ENCODE peak calls at places on chromosomes 5 and 9, in five cellular contexts. C is fibroblast of the aortic adventitia, P is brain microvascular endothelial cell, S is bronchial epithelial cell, B is cardiac fibroblast. J is an unnamed sample.

GRCh38 chr5:71904852-71905251 is 185.8 kb downstream of the CARTPT start:
- DNase-seq in S (peak; percentile 80), C (no peak), P (no peak), B (no peak), J (no peak)

GRCh38 chr9:98551511-98552286 is 157.0 kb downstream of the GABBR2 start:
- DNase-seq in B (peak; percentile 75), C (peak; percentile 80), P (peak; percentile 46), S (peak; percentile 63), J (no peak)

GRCh38 chr5:88829773-88830172 is 53.2 kb downstream of the MEF2C start:
- DNase-seq in B (peak; percentile 59), P (no peak), S (no peak), C (peak; percentile 41), J (no peak)

GRCh38 chr9:133379153-133380086 is 3.3 kb downstream of the STKLD1 start:
- DNase-seq in S (no peak), B (no peak), C (no peak), P (no peak), J (no peak)

GRCh38 chr5:82931110-82931509 is 146.1 kb downstream of the TMEM167A start:
- DNase-seq in P (peak; percentile 35), B (peak; percentile 64), C (peak; percentile 80), S (peak; percentile 93), J (no peak)

GRCh38 chr5:159199225-159199624 is 10.1 kb downstream of the RNF145 start:
- DNase-seq in C (no peak), B (no peak), P (no peak), S (no peak), J (no peak)

GRCh38 chr5:159097461-159098284 is 2.0 kb downstream of the EBF1 start:
- DNase-seq in B (peak; percentile 69), C (peak; percentile 71), P (peak; percentile 46), S (no peak), J (no peak)

GRCh38 chr5:100165309-100165708 is 369.9 kb upstream of the FAM174A start:
- DNase-seq in C (no peak), P (no peak), B (no peak), S (no peak), J (no peak)

GRCh38 chr9:129703667-129704355 is 38.4 kb downstream of the PRRX2 start:
- DNase-seq in S (no peak), P (no peak), C (peak; percentile 87), B (no peak), J (no peak)

GRCh38 chr9:73152953-73153352 is 1.3 kb downstream of the ANXA1 start:
- DNase-seq in C (peak; percentile 49), B (peak; percentile 63), S (peak; percentile 22), P (no peak), J (no peak)

GRCh38 chr5:140049713-140050112 is 6.6 kb upstream of the NRG2 start:
- DNase-seq in B (no peak), P (no peak), C (no peak), S (no peak), J (no peak)

GRCh38 chr5:120146787-120147186 is 317.3 kb upstream of the PRR16 start:
- DNase-seq in P (no peak), B (peak; percentile 36), S (peak; percentile 72), C (peak; percentile 40), J (no peak)

GRCh38 chr9:133009906-133010582 is 20.8 kb upstream of the GTF3C5 start:
- DNase-seq in S (no peak), P (no peak), C (no peak), B (no peak), J (no peak)

GRCh38 chr9:127519301-127520166 is 68.2 kb downstream of the LRSAM1 start:
- DNase-seq in C (peak; percentile 96), S (peak; percentile 90), B (peak; percentile 98), P (peak; percentile 98), J (peak; percentile 87)

GRCh38 chr9:17742065-17742464 is 163.2 kb downstream of the SH3GL2 start:
- DNase-seq in P (no peak), B (no peak), S (no peak), C (no peak), J (no peak)

DNA sequence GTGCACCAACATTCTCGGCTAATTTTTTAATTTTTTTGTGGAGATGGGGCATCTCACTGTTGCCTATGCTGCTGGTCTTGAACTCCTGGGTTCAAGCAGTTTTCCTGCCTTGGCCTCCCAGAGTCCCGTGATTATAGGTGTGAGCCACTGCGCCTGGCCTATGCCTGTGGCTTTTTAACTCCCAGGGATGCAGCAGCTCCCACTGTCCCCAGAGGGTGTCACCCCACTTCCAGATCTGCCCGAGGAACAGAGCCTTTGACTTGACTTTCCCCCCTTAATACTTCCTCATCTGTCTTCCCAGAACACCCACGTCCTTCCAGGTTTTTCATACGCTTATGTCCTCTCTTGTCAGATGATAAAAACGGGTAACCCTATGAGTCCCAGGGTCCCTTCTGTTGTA is 7.6 kb upstream of the PRRC2B start:
- DNase-seq in C (no peak), S (no peak), B (no peak), P (no peak), J (no peak)
- TF ChIP-seq CTCF in C (peak; percentile 10), S (no peak), B (no peak), P (peak; percentile 32), J (no peak)

DNA sequence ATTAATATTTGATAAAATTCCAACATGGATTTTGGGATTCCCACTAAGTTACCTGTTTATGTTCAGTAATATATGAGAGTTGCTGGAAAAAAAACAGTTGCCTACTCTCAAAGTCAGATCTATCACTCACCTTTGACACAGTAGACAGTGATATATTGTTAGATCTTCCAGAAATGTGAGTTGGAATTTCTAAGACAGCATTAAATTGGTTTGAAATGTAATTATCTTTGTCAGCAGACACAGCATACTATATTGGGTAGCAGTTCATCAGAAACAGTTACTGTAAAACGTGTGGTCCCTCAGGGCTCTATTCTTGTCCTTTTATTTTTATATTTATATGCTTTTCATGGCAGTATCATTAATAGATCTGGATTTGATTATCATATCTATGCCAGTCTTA is 433.6 kb upstream of the ARRDC3 start:
- DNase-seq in C (no peak), P (no peak), B (no peak), S (no peak), J (no peak)
- H3K4me3 ChIP-seq in C (no peak overlapping the region), P (no peak overlapping the region), B (no peak overlapping the region), S (no peak overlapping the region), J (no peak overlapping the region)

DNA sequence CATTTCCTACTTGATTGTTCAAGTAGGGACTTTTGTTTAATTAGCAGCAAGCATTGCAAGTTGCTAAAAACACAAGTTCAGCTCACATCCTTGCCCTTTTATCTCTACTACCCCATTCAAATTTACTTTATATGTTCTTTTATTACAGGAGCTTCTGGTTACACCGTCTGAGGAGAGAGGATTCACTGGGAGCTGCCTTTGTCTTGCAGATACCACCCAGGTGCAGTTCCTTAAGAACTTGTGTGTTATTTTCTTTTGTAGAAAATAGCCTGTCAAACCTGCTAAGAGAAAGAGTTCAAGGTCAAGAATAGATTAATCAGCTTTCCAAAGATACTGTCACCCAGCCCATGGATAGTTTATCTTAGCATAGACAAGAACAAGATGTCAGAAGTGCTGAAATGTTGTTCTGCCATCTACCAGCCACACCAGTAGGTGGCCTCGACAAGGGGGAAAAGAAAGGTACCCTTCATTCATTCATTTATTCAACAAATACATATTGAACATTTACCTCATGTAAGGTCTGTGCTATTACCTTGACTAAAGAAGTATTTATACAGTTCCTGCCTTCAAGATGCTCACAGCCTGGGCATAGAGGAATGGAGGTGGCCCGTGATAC is 750.3 kb downstream of the MAT2B start:
- DNase-seq in B (no peak), C (no peak), P (no peak), S (no peak), J (no peak)
- TF ChIP-seq CTCF in B (no peak), C (no peak), P (no peak), S (no peak), J (peak; percentile 14)

GRCh38 chr9:25678846-25679360 is 659 bp upstream of the TUSC1 start:
- DNase-seq in P (no peak), C (no peak), S (peak; percentile 87), B (no peak), J (no peak)

GRCh38 chr9:25678147-25678666 is at the start of gene TUSC1:
- DNase-seq in S (peak; percentile 88), B (peak; percentile 83), P (peak; percentile 71), C (peak; percentile 81), J (no peak)

GRCh38 chr9:25681270-25681669 is 3.0 kb upstream of the TUSC1 start:
- DNase-seq in B (peak; percentile 77), P (peak; percentile 56), C (peak; percentile 90), S (peak; percentile 92), J (no peak)

GRCh38 chr9:25677301-25678146 is 720 bp downstream of the TUSC1 start:
- DNase-seq in P (peak; percentile 50), B (peak; percentile 72), S (peak; percentile 58), C (peak; percentile 74), J (no peak)
- H3K4me3 ChIP-seq in P (peak overlapping the region; percentile 67), B (peak overlapping the region; percentile 69), S (peak overlapping the region; percentile 82), C (peak overlapping the region; percentile 76), J (peak overlapping the region; percentile 63)

GRCh38 chr5:11047051-11047450 is 286.0 kb upstream of the DAP start:
- DNase-seq in P (no peak), S (no peak), B (no peak), C (no peak), J (no peak)

GRCh38 chr5:11046160-11046559 is 285.1 kb upstream of the DAP start:
- DNase-seq in S (no peak), B (peak; percentile 9), C (peak; percentile 0), P (peak; percentile 16), J (no peak)

GRCh38 chr5:11047625-11048024 is 286.6 kb upstream of the DAP start:
- DNase-seq in S (no peak), P (no peak), B (no peak), C (no peak), J (no peak)

GRCh38 chr5:11050596-11051304 is 289.7 kb upstream of the DAP start:
- DNase-seq in B (no peak), P (no peak), S (peak; percentile 3), C (peak; percentile 0), J (no peak)

GRCh38 chr5:11048760-11049159 is 287.7 kb upstream of the DAP start:
- DNase-seq in S (no peak), P (no peak), B (no peak), C (no peak), J (no peak)
- TF ChIP-seq CTCF in S (no peak), P (peak; percentile 26), B (no peak), C (no peak), J (peak; percentile 23)